ENCODE peak calls at places on chromosome 6, in eight cellular contexts. K is endothelial cell of umbilical vein, O is uterus, P is suprapubic skin, G is prostate gland, A is sigmoid colon, B is stomach, Q is A549. I is an unnamed sample.

GRCh38 chr6:5752282-5752681 is 254.4 kb downstream of the NRN1 start:
- DNase-seq in K (peak; percentile 7), O (no peak), P (no peak), G (no peak), A (no peak), B (no peak), Q (no peak), I (peak; percentile 61)

GRCh38 chr6:52087498-52087999 is at the start of gene PKHD1:
- DNase-seq in K (peak; percentile 2), O (no peak), P (no peak), G (no peak), A (no peak), B (peak; percentile 48), Q (peak; percentile 2), I (no peak)

GRCh38 chr6:6452002-6452401 is 131.5 kb upstream of the F13A1 start:
- DNase-seq in K (no peak), O (no peak), P (no peak), G (no peak), A (no peak), B (no peak), Q (no peak), I (no peak)

GRCh38 chr6:108106261-108106660 is 31.7 kb upstream of the OSTM1 start:
- DNase-seq in K (no peak), O (no peak), P (no peak), G (no peak), A (no peak), B (no peak), Q (no peak), I (no peak)

GRCh38 chr6:32113386-32114352 is 4.5 kb upstream of the TNXB start:
- DNase-seq in K (no peak), O (peak; percentile 98), P (peak; percentile 89), G (no peak), A (peak; percentile 96), B (peak; percentile 50), Q (peak; percentile 34), I (peak; percentile 79)

GRCh38 chr6:142242269-142242668 is 59.5 kb upstream of the ADGRG6 start:
- DNase-seq in K (no peak), O (no peak), P (no peak), G (no peak), A (no peak), B (no peak), Q (no peak), I (no peak)

GRCh38 chr6:81938014-81938761 is 185.7 kb upstream of the TENT5A start:
- DNase-seq in K (peak; percentile 76), O (no peak), P (no peak), G (no peak), A (no peak), B (no peak), Q (peak; percentile 6), I (no peak)

GRCh38 chr6:37516920-37517405 is 17.3 kb upstream of the CCDC167 start:
- DNase-seq in K (no peak), O (no peak), P (no peak), G (no peak), A (no peak), B (no peak), Q (no peak), I (no peak)

GRCh38 chr6:35776364-35777215 is at the start of gene CLPSL2:
- DNase-seq in K (no peak), O (no peak), P (no peak), G (no peak), A (no peak), B (no peak), Q (peak; percentile 43), I (no peak)
- H3K4me3 ChIP-seq in K (no peak within 1 kb of the TSS), O (no peak within 1 kb of the TSS), P (peak within 1 kb of the TSS; percentile 51), G (peak within 1 kb of the TSS; percentile 28), A (peak within 1 kb of the TSS; percentile 45), B (peak within 1 kb of the TSS; percentile 57), Q (peak within 1 kb of the TSS; percentile 49), I (peak within 1 kb of the TSS; percentile 27)

GRCh38 chr6:50649086-50649485 is 64.2 kb upstream of the TFAP2D start:
- DNase-seq in K (no peak), O (no peak), P (no peak), G (no peak), A (no peak), B (no peak), Q (no peak), I (no peak)
- TF ChIP-seq POLR2A in K (no peak), O (no peak), P (no peak), G (no peak), A (no peak), B (no peak), Q (no peak), I (no peak)

GRCh38 chr6:147201885-147202515 is 2.2 kb upstream of the STXBP5 start:
- DNase-seq in K (no peak), O (peak; percentile 24), P (no peak), G (no peak), A (no peak), B (no peak), Q (peak; percentile 36), I (no peak)
- H3K4me3 ChIP-seq in K (peak overlapping the region; percentile 89), O (peak overlapping the region; percentile 66), P (peak overlapping the region; percentile 92), G (peak overlapping the region; percentile 82), A (peak overlapping the region; percentile 88), B (peak overlapping the region; percentile 85), Q (peak overlapping the region; percentile 84), I (peak overlapping the region; percentile 93)

GRCh38 chr6:105459049-105459448 is 56.2 kb upstream of the PREP start:
- DNase-seq in K (peak; percentile 22), O (no peak), P (no peak), G (no peak), A (no peak), B (no peak), Q (no peak), I (no peak)
- TF ChIP-seq POLR2A in K (no peak), O (no peak), P (no peak), G (no peak), A (no peak), B (no peak), Q (no peak), I (no peak)